ENCODE peak calls at places on chromosomes 5 and 9, in five cellular contexts. Z is skeletal muscle cell, N is A549, R is SK-N-SH, K is right lobe of liver. W is an unnamed sample.

GRCh38 chr5:178246736-178247135 is 14.1 kb upstream of the PHYKPL start:
- DNase-seq in Z (no peak), K (no peak), N (no peak), R (no peak), W (no peak)

GRCh38 chr5:107104040-107104773 is 566.5 kb downstream of the EFNA5 start:
- DNase-seq in K (no peak), R (no peak), N (no peak), Z (no peak), W (no peak)

GRCh38 chr5:109947667-109948066 is 257.9 kb downstream of the MAN2A1 start:
- DNase-seq in N (no peak), K (no peak), R (no peak), Z (no peak), W (no peak)

GRCh38 chr9:37030591-37030939 is 3.5 kb downstream of the PAX5 start:
- DNase-seq in N (no peak), Z (no peak), K (no peak), R (no peak), W (no peak)

GRCh38 chr5:137096149-137097103 is 402.7 kb downstream of the SPOCK1 start:
- DNase-seq in Z (no peak), N (no peak), R (no peak), K (no peak), W (no peak)

GRCh38 chr9:109414125-109414785 is 83.9 kb downstream of the PTPN3 start:
- DNase-seq in Z (no peak), K (no peak), R (no peak), N (no peak), W (no peak)

GRCh38 chr9:94928696-94929372 is 202.3 kb downstream of the AOPEP start:
- DNase-seq in N (no peak), R (peak; percentile 54), Z (no peak), K (no peak), W (no peak)

GRCh38 chr9:121735792-121736130 is 84.3 kb downstream of the DAB2IP start:
- DNase-seq in Z (no peak), R (no peak), K (no peak), N (peak; percentile 12), W (no peak)

GRCh38 chr5:111530298-111530740 is 18.0 kb upstream of the STARD4 start:
- DNase-seq in N (peak; percentile 90), Z (no peak), R (no peak), K (peak; percentile 71), W (no peak)

GRCh38 chr5:73170522-73170921 is 2.5 kb upstream of the TMEM174 start:
- DNase-seq in Z (no peak), K (no peak), R (no peak), N (peak; percentile 11), W (no peak)

GRCh38 chr9:15642369-15642962 is 89.6 kb downstream of the CCDC171 start:
- DNase-seq in K (no peak), R (peak; percentile 33), Z (peak; percentile 3), N (peak; percentile 47), W (peak; percentile 0)

GRCh38 chr9:4327504-4328191 is 27.8 kb upstream of the GLIS3 start:
- DNase-seq in Z (peak; percentile 69), N (no peak), K (no peak), R (no peak), W (no peak)

GRCh38 chr5:142109356-142110045 is 922 bp downstream of the NDFIP1 start:
- DNase-seq in R (no peak), K (no peak), N (peak; percentile 23), Z (no peak), W (no peak)

GRCh38 chr9:124366476-124367220 is 48.6 kb downstream of the PSMB7 start:
- DNase-seq in N (no peak), Z (peak; percentile 30), R (no peak), K (no peak), W (no peak)

GRCh38 chr5:102481044-102481715 is 17.6 kb downstream of the SLCO6A1 start:
- DNase-seq in R (no peak), K (no peak), N (no peak), Z (peak; percentile 65), W (no peak)

GRCh38 chr5:126120939-126121338 is 302.3 kb upstream of the GRAMD2B start:
- DNase-seq in Z (no peak), K (no peak), N (no peak), R (no peak), W (no peak)

GRCh38 chr5:126129431-126129830 is 293.8 kb upstream of the GRAMD2B start:
- DNase-seq in N (no peak), K (no peak), R (no peak), Z (no peak), W (no peak)

GRCh38 chr5:126122942-126123341 is 300.3 kb upstream of the GRAMD2B start:
- DNase-seq in Z (no peak), N (no peak), K (no peak), R (no peak), W (no peak)

GRCh38 chr5:126126574-126126973 is 296.6 kb upstream of the GRAMD2B start:
- DNase-seq in N (no peak), K (no peak), Z (no peak), R (no peak), W (no peak)

GRCh38 chr5:126124706-126125345 is 298.4 kb upstream of the GRAMD2B start:
- DNase-seq in K (no peak), R (no peak), N (no peak), Z (peak; percentile 60), W (no peak)
- H3K4me3 ChIP-seq in K (no peak overlapping the region), R (no peak overlapping the region), N (no peak overlapping the region), Z (no peak overlapping the region), W (no peak overlapping the region)

GRCh38 chr5:132489051-132489770 is 1.4 kb downstream of the IRF1 start:
- DNase-seq in R (no peak), N (no peak), Z (no peak), K (no peak), W (no peak)
- H3K4me3 ChIP-seq in R (peak overlapping the region; percentile 89), N (peak overlapping the region; percentile 83), Z (peak overlapping the region; percentile 88), K (peak overlapping the region; percentile 95), W (peak overlapping the region; percentile 75)

GRCh38 chr9:89036383-89036782 is 45.1 kb downstream of the S1PR3 start:
- DNase-seq in Z (no peak), N (no peak), K (no peak), R (peak; percentile 58), W (no peak)
- H3K4me3 ChIP-seq in Z (no peak overlapping the region), N (no peak overlapping the region), K (no peak overlapping the region), R (no peak overlapping the region), W (no peak overlapping the region)

DNA sequence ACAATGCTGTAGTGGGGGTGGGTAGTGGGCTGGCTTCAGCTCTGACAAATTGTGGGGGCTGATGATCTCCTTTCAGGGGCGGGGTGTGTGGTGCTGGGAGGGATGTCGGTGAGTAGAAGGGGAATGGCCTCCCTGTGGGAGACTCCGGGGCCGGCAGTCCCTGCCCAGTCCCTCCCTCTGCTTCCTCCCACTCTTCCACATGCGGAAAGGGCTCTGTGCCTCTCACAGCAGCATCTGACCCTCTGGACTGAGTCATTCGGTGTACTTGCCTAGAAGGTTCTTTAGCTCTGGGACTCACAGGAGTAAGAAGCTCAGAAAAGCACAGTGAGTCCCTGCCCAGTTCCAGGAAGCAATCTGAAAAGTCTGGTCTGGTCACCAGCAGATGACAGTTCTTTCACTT is 14.2 kb downstream of the CD180 start:
- DNase-seq in R (no peak), N (peak; percentile 12), K (no peak), Z (peak; percentile 87), W (peak; percentile 62)
- H3K4me3 ChIP-seq in R (no peak overlapping the region), N (no peak overlapping the region), K (no peak overlapping the region), Z (no peak overlapping the region), W (no peak overlapping the region)

GRCh38 chr5:124438390-124439380 is 307.8 kb downstream of the ZNF608 start:
- DNase-seq in N (no peak), R (no peak), Z (no peak), K (no peak), W (no peak)
- H3K4me3 ChIP-seq in N (no peak overlapping the region), R (no peak overlapping the region), Z (no peak overlapping the region), K (no peak overlapping the region), W (no peak overlapping the region)

DNA sequence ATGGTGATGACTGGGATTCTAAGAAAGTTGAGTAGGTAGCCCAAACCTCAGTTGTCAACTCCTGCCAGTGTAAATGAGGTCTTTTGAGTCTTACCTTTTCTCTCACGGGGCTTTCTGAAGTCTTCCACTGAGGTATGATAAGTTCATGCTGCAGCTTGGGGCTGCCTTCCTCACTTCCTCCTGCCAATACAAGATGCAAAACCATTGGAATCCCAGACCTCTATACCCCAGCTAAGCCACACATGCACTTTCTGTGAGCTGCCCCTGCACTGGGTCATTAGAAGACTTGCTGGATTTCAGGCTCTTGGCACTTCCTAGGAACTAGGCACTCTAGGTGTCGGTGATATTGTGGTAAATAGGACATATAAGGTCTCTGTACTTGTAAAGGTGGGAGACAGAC is 4.8 kb downstream of the ADAM19 start:
- DNase-seq in N (no peak), K (no peak), Z (no peak), R (no peak), W (no peak)
- H3K4me3 ChIP-seq in N (no peak overlapping the region), K (no peak overlapping the region), Z (no peak overlapping the region), R (no peak overlapping the region), W (no peak overlapping the region)

GRCh38 chr5:150410524-150411244 is 2.0 kb downstream of the CD74 start:
- DNase-seq in K (peak; percentile 56), R (peak; percentile 80), Z (no peak), N (peak; percentile 62), W (peak; percentile 48)
- H3K4me3 ChIP-seq in K (peak overlapping the region; percentile 52), R (no peak overlapping the region), Z (no peak overlapping the region), N (no peak overlapping the region), W (no peak overlapping the region)

GRCh38 chr9:133742251-133742650 is 4.1 kb upstream of the SARDH start:
- DNase-seq in Z (no peak), R (peak; percentile 3), N (no peak), K (peak; percentile 26), W (no peak)
- H3K4me3 ChIP-seq in Z (no peak overlapping the region), R (no peak overlapping the region), N (no peak overlapping the region), K (no peak overlapping the region), W (no peak overlapping the region)